ENCODE peak calls at places on chromosome 10, in seven cellular contexts. A is SJSA1, W is mesenchymal stem cell, D is tibial nerve, I is RWPE2, J is astrocyte, H is MM.1S. C is an unnamed sample.

GRCh38 chr10:69449841-69450240 is 1.4 kb upstream of the TSPAN15 start:
- DNase-seq in A (peak; percentile 63), W (peak; percentile 85), D (peak; percentile 63), I (no peak), J (no peak), H (peak; percentile 21), C (peak; percentile 66)

GRCh38 chr10:110641256-110641655 is 2.9 kb upstream of the RBM20 start:
- DNase-seq in A (peak; percentile 59), W (peak; percentile 58), D (no peak), I (no peak), J (peak; percentile 64), H (peak; percentile 31), C (peak; percentile 41)

GRCh38 chr10:104049497-104050250 is 36.0 kb downstream of the COL17A1 start:
- DNase-seq in A (no peak), W (no peak), D (no peak), I (no peak), J (peak; percentile 69), H (no peak), C (no peak)

GRCh38 chr10:16518822-16519221 is 2.9 kb downstream of the C1QL3 start:
- DNase-seq in A (no peak), W (no peak), D (no peak), I (no peak), J (no peak), H (no peak), C (no peak)

GRCh38 chr10:75243426-75243825 is 7.7 kb upstream of the COMTD1 start:
- DNase-seq in A (no peak), W (no peak), D (no peak), I (no peak), J (no peak), H (no peak), C (no peak)

GRCh38 chr10:72108811-72109618 is 20.7 kb upstream of the SPOCK2 start:
- DNase-seq in A (no peak), W (no peak), D (no peak), I (no peak), J (no peak), H (no peak), C (no peak)

GRCh38 chr10:79149662-79150443 is 81.1 kb downstream of the ZMIZ1 start:
- DNase-seq in A (peak; percentile 95), W (peak; percentile 68), D (peak; percentile 67), I (peak; percentile 96), J (no peak), H (no peak), C (peak; percentile 92)

GRCh38 chr10:21487416-21488180 is 37.9 kb downstream of the SKIDA1 start:
- DNase-seq in A (no peak), W (no peak), D (no peak), I (no peak), J (no peak), H (no peak), C (no peak)

GRCh38 chr10:129770286-129770685 is 193.8 kb downstream of the EBF3 start:
- DNase-seq in A (no peak), W (no peak), D (no peak), I (no peak), J (no peak), H (no peak), C (no peak)

GRCh38 chr10:66931949-66932343 is 6.1 kb downstream of the LRRTM3 start:
- DNase-seq in A (no peak), W (no peak), D (no peak), I (no peak), J (no peak), H (no peak), C (no peak)

GRCh38 chr10:98150544-98150943 is 16.1 kb downstream of the R3HCC1L start:
- DNase-seq in A (no peak), W (peak; percentile 27), D (no peak), I (no peak), J (peak; percentile 54), H (no peak), C (no peak)

GRCh38 chr10:117619200-117619599 is 76.7 kb downstream of the EMX2 start:
- DNase-seq in A (no peak), W (no peak), D (no peak), I (no peak), J (no peak), H (no peak), C (no peak)

GRCh38 chr10:76874151-76874550 is 763.5 kb downstream of the KCNMA1 start:
- DNase-seq in A (no peak), W (peak; percentile 13), D (peak; percentile 78), I (no peak), J (no peak), H (no peak), C (peak; percentile 27)

GRCh38 chr10:119314486-119314885 is 107.1 kb downstream of the GRK5 start:
- DNase-seq in A (no peak), W (no peak), D (no peak), I (no peak), J (no peak), H (no peak), C (no peak)

GRCh38 chr10:124389613-124390361 is 28.9 kb downstream of the OAT start:
- DNase-seq in A (no peak), W (no peak), D (no peak), I (no peak), J (no peak), H (peak; percentile 46), C (no peak)

GRCh38 chr10:21278491-21279216 is 246.8 kb downstream of the SKIDA1 start:
- DNase-seq in A (peak; percentile 85), W (peak; percentile 89), D (peak; percentile 100), I (peak; percentile 90), J (peak; percentile 80), H (peak; percentile 78), C (peak; percentile 89)

GRCh38 chr10:2908851-2909630 is 158.3 kb upstream of the PFKP start:
- DNase-seq in A (no peak), W (no peak), D (no peak), I (no peak), J (no peak), H (peak; percentile 23), C (no peak)

GRCh38 chr10:80415734-80416281 is 7.5 kb downstream of the PRXL2A start:
- DNase-seq in A (no peak), W (peak; percentile 34), D (no peak), I (no peak), J (no peak), H (no peak), C (no peak)
- H3K4me1 ChIP-seq in A (peaks cover 56% of the 10 kb centered on the region), W (peaks cover 32% of the 10 kb centered on the region), D (no peaks in the 10 kb centered on the region), I (peaks cover 34% of the 10 kb centered on the region), J (peaks cover 16% of the 10 kb centered on the region), H (no peaks in the 10 kb centered on the region), C (peaks cover 49% of the 10 kb centered on the region)

GRCh38 chr10:92328999-92329398 is 38.0 kb downstream of the MARCHF5 start:
- DNase-seq in A (no peak), W (no peak), D (no peak), I (no peak), J (peak; percentile 8), H (no peak), C (no peak)
- H3K27ac ChIP-seq in A (no peak overlapping the region), W (no peak overlapping the region), D (no peak overlapping the region), I (peak overlapping the region; percentile 80), J (no peak overlapping the region), H (no peak overlapping the region), C (no peak overlapping the region)

DNA sequence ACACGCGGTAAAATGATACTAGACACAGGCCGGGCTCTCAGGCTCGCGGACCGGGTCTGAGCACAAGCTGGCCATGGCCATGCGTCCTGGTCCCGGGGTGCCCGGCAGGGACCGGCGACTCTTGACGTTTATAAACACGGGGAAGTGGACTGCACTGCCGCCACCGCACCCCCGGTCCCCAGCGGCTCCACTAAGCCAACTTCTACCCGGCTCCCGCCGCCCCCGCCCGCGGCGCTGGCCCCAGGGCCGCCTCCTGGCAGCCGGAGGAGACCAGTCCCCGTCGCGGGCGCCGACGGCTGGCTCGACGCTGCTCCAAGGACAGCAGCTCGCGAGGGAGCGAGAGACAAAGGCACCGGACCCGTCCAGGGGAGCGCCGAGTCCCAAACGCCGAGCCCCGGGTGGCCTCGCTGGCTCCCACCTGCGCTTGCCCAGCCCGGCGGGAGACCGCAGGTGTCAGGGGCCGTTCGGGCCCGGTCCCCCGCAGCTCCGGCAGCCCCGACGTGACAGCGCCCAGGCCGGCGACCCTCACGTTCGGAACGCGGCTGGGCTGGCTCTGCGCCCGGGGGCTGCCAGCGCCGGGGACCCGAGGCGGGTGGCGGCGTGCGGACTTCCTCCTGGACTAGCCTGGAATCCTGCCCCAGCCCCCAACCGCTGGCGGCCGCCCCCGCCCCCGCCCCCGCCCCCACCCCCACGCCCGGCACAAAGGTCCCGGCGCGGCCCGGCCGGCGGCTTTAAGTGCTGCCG is 517 bp downstream of the ITGB1 start:
- DNase-seq in A (peak; percentile 62), W (no peak), D (no peak), I (no peak), J (no peak), H (peak; percentile 44), C (peak; percentile 82)
- H3K4me1 ChIP-seq in A (peaks cover 59% of the 10 kb centered on the region), W (peaks cover 3% of the 10 kb centered on the region), D (no peaks in the 10 kb centered on the region), I (peaks cover 28% of the 10 kb centered on the region), J (peaks cover 57% of the 10 kb centered on the region), H (peaks cover 6% of the 10 kb centered on the region), C (peaks cover 69% of the 10 kb centered on the region)

DNA sequence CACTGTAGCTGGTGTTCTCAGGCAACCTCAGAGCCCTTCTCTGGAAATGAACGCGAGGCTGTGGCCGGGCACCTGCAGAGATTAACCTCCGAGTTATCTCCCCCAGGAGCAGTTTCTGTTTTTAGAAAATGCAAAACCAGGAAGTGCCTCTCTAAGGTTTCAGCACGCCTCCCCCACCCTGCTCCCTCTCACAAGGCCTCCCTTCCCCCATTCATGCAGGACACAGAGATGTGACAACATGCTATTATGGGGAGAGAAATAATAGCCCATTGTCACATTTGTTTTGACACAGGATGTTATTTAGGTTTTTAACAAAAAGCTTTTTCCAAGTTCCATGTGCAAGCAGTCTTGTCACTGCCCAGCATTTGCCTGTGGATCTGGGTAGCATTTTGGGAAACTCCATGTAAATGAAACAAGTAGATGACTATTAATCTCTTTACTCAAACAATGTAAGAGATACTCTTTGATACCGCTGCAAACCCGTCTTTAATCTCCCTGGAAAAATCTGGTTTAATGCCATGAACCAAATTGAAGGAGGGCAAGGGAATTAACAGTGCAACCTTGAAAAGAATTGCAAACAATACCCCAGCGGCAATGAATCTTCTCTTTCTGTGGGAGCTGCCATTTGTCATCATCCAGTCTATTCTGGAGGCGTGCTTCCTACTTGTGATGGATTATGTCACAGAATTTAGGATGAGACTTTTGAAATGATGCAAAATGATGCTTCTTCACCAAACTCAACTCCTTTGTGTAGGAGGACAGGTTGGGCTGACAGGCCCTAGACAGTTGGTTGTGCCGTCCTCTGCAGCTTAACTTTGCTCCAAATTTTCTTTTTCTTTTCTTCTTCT is 86.5 kb upstream of the NMT2 start:
- DNase-seq in A (no peak), W (no peak), D (peak; percentile 13), I (no peak), J (no peak), H (peak; percentile 90), C (no peak)
- H3K27ac ChIP-seq in A (no peak overlapping the region), W (no peak overlapping the region), D (peak overlapping the region; percentile 78), I (no peak overlapping the region), J (no peak overlapping the region), H (peak overlapping the region; percentile 75), C (no peak overlapping the region)

C was measured in psoas muscle.